ENCODE peak calls at places on chromosomes 13 and 19, in seven cellular contexts. One of them, this sample, is unnamed.

GRCh38 chr13:66665991-66666390 is 564.1 kb downstream of the PCDH9 start:
- DNase-seq in RWPE2: no peak
- DNase-seq in tibial artery: no peak
- DNase-seq in PC-9: no peak
- DNase-seq in BJ: peak
- DNase-seq in GM23338: peak
- DNase-seq in upper lobe of right lung: peak
- DNase-seq in this sample: no peak

GRCh38 chr13:26503826-26504594 is 53.5 kb upstream of the WASF3 start:
- DNase-seq in RWPE2: no peak
- DNase-seq in tibial artery: no peak
- DNase-seq in PC-9: no peak
- DNase-seq in BJ: no peak
- DNase-seq in GM23338: no peak
- DNase-seq in upper lobe of right lung: no peak
- DNase-seq in this sample: no peak

GRCh38 chr19:44872661-44873060 is 18.4 kb upstream of the TOMM40 start:
- DNase-seq in RWPE2: no peak
- DNase-seq in tibial artery: no peak
- DNase-seq in PC-9: no peak
- DNase-seq in BJ: no peak
- DNase-seq in GM23338: no peak
- DNase-seq in upper lobe of right lung: no peak
- DNase-seq in this sample: no peak

GRCh38 chr19:7104783-7105447 is 35.4 kb downstream of the ZNF557 start:
- DNase-seq in RWPE2: no peak
- DNase-seq in tibial artery: peak
- DNase-seq in PC-9: no peak
- DNase-seq in BJ: no peak
- DNase-seq in GM23338: no peak
- DNase-seq in upper lobe of right lung: no peak
- DNase-seq in this sample: no peak

GRCh38 chr13:45167611-45168554 is 33.0 kb downstream of the KCTD4 start:
- DNase-seq in RWPE2: peak
- DNase-seq in tibial artery: no peak
- DNase-seq in PC-9: peak
- DNase-seq in BJ: no peak
- DNase-seq in GM23338: no peak
- DNase-seq in upper lobe of right lung: peak
- DNase-seq in this sample: peak

GRCh38 chr19:46958542-46958941 is 61.1 kb upstream of the NPAS1 start:
- DNase-seq in RWPE2: no peak
- DNase-seq in tibial artery: no peak
- DNase-seq in PC-9: no peak
- DNase-seq in BJ: peak
- DNase-seq in GM23338: peak
- DNase-seq in upper lobe of right lung: no peak
- DNase-seq in this sample: no peak

GRCh38 chr19:39926170-39926755 is 8.2 kb downstream of the FCGBP start:
- DNase-seq in RWPE2: no peak
- DNase-seq in tibial artery: no peak
- DNase-seq in PC-9: peak
- DNase-seq in BJ: no peak
- DNase-seq in GM23338: no peak
- DNase-seq in upper lobe of right lung: no peak
- DNase-seq in this sample: no peak

GRCh38 chr13:95644611-95645052 is at the start of gene DZIP1:
- DNase-seq in RWPE2: peak
- DNase-seq in tibial artery: peak
- DNase-seq in PC-9: no peak
- DNase-seq in BJ: no peak
- DNase-seq in GM23338: peak
- DNase-seq in upper lobe of right lung: peak
- DNase-seq in this sample: peak

GRCh38 chr19:46715620-46716012 is 1.3 kb downstream of the PRKD2 start:
- DNase-seq in RWPE2: no peak
- DNase-seq in tibial artery: no peak
- DNase-seq in PC-9: no peak
- DNase-seq in BJ: no peak
- DNase-seq in GM23338: no peak
- DNase-seq in upper lobe of right lung: no peak
- DNase-seq in this sample: no peak

GRCh38 chr13:67238277-67238859 is 8.2 kb upstream of the PCDH9 start:
- DNase-seq in RWPE2: no peak
- DNase-seq in tibial artery: no peak
- DNase-seq in PC-9: no peak
- DNase-seq in BJ: no peak
- DNase-seq in GM23338: peak
- DNase-seq in upper lobe of right lung: no peak
- DNase-seq in this sample: no peak

GRCh38 chr19:46967578-46968018 is 52.0 kb upstream of the NPAS1 start:
- DNase-seq in RWPE2: no peak
- DNase-seq in tibial artery: no peak
- DNase-seq in PC-9: no peak
- DNase-seq in BJ: no peak
- DNase-seq in GM23338: no peak
- DNase-seq in upper lobe of right lung: peak
- DNase-seq in this sample: peak

GRCh38 chr13:65943024-65943423 is 1287.1 kb downstream of the PCDH9 start:
- DNase-seq in RWPE2: no peak
- DNase-seq in tibial artery: no peak
- DNase-seq in PC-9: no peak
- DNase-seq in BJ: no peak
- DNase-seq in GM23338: no peak
- DNase-seq in upper lobe of right lung: no peak
- DNase-seq in this sample: no peak

GRCh38 chr13:90640976-90641375 is 706.5 kb upstream of the MIR17HG start:
- DNase-seq in RWPE2: no peak
- DNase-seq in tibial artery: no peak
- DNase-seq in PC-9: no peak
- DNase-seq in BJ: peak
- DNase-seq in GM23338: no peak
- DNase-seq in upper lobe of right lung: no peak
- DNase-seq in this sample: no peak

GRCh38 chr19:47813304-47813994 is 8.3 kb upstream of the CRX start:
- DNase-seq in RWPE2: no peak
- DNase-seq in tibial artery: no peak
- DNase-seq in PC-9: peak
- DNase-seq in BJ: no peak
- DNase-seq in GM23338: peak
- DNase-seq in upper lobe of right lung: peak
- DNase-seq in this sample: peak

GRCh38 chr13:76226941-76227340 is 590.8 kb downstream of the LMO7 start:
- DNase-seq in RWPE2: no peak
- DNase-seq in tibial artery: no peak
- DNase-seq in PC-9: no peak
- DNase-seq in BJ: no peak
- DNase-seq in GM23338: no peak
- DNase-seq in upper lobe of right lung: no peak
- DNase-seq in this sample: no peak

DNA sequence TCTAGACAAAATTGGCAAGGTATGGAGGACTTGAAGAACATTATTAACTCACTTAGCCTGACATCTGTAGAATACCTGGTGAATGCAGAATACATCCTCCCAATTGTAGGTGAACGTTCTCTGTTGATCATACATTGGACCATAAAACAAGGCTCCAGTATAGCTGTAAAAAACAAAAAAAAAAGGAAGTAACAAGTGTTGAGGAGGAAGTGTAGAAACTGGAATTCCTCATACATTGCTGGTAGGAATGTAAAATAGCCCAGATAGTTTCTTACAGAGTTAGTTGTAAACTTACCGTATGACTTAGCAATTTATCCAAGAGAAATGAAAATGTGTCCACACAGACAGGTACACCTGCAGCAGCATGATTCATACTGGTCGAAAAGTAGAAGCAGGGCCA is 44.8 kb downstream of the TSSK6 start:
- DNase-seq in RWPE2: no peak
- DNase-seq in tibial artery: no peak
- DNase-seq in PC-9: no peak
- DNase-seq in BJ: no peak
- DNase-seq in GM23338: no peak
- DNase-seq in upper lobe of right lung: no peak
- DNase-seq in this sample: no peak
- TF ChIP-seq CTCF in RWPE2: no peak
- TF ChIP-seq CTCF in tibial artery: no peak
- TF ChIP-seq CTCF in PC-9: no peak
- TF ChIP-seq CTCF in BJ: no peak
- TF ChIP-seq CTCF in GM23338: no peak
- TF ChIP-seq CTCF in upper lobe of right lung: no peak
- TF ChIP-seq CTCF in this sample: no peak

GRCh38 chr19:19111138-19111835 is 27.0 kb downstream of the TMEM161A start:
- DNase-seq in RWPE2: no peak
- DNase-seq in tibial artery: no peak
- DNase-seq in PC-9: no peak
- DNase-seq in BJ: no peak
- DNase-seq in GM23338: peak
- DNase-seq in upper lobe of right lung: no peak
- DNase-seq in this sample: no peak

GRCh38 chr19:19110410-19111137 is 27.7 kb downstream of the TMEM161A start:
- DNase-seq in RWPE2: no peak
- DNase-seq in tibial artery: no peak
- DNase-seq in PC-9: no peak
- DNase-seq in BJ: no peak
- DNase-seq in GM23338: peak
- DNase-seq in upper lobe of right lung: no peak
- DNase-seq in this sample: no peak

GRCh38 chr19:19115954-19116353 is 22.3 kb downstream of the TMEM161A start:
- DNase-seq in RWPE2: no peak
- DNase-seq in tibial artery: no peak
- DNase-seq in PC-9: no peak
- DNase-seq in BJ: no peak
- DNase-seq in GM23338: peak
- DNase-seq in upper lobe of right lung: peak
- DNase-seq in this sample: no peak

GRCh38 chr19:19111967-19112580 is 26.2 kb downstream of the TMEM161A start:
- DNase-seq in RWPE2: no peak
- DNase-seq in tibial artery: no peak
- DNase-seq in PC-9: no peak
- DNase-seq in BJ: no peak
- DNase-seq in GM23338: no peak
- DNase-seq in upper lobe of right lung: no peak
- DNase-seq in this sample: no peak

GRCh38 chr19:19113040-19113541 is 25.2 kb downstream of the TMEM161A start:
- DNase-seq in RWPE2: no peak
- DNase-seq in tibial artery: no peak
- DNase-seq in PC-9: peak
- DNase-seq in BJ: no peak
- DNase-seq in GM23338: peak
- DNase-seq in upper lobe of right lung: no peak
- DNase-seq in this sample: no peak
- TF ChIP-seq CTCF in RWPE2: no peak
- TF ChIP-seq CTCF in tibial artery: no peak
- TF ChIP-seq CTCF in PC-9: peak
- TF ChIP-seq CTCF in BJ: no peak
- TF ChIP-seq CTCF in GM23338: no peak
- TF ChIP-seq CTCF in upper lobe of right lung: no peak
- TF ChIP-seq CTCF in this sample: no peak

DNA sequence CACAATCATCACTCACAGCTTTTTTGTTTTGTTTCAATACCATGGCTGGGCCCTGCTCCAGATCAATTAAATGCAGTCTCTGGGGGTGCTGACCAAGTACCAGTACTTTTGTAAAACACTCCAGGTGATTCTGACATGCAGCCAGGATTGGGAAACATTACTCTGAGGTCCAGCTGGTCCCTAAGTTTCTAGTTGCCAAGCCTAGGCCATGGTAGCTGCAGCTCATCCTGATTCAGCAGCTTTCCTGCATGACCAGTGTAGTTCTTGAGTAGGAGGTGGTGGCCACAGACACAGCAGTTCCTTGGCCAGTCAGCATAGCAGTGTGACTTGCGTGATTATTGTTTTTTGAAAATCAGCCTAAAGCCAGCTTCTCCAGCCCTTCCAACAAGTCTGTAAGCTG is 859.1 kb downstream of the DIAPH3 start:
- DNase-seq in RWPE2: no peak
- DNase-seq in tibial artery: no peak
- DNase-seq in PC-9: no peak
- DNase-seq in BJ: no peak
- DNase-seq in GM23338: no peak
- DNase-seq in upper lobe of right lung: no peak
- DNase-seq in this sample: no peak
- TF ChIP-seq CTCF in RWPE2: no peak
- TF ChIP-seq CTCF in tibial artery: no peak
- TF ChIP-seq CTCF in PC-9: no peak
- TF ChIP-seq CTCF in BJ: no peak
- TF ChIP-seq CTCF in GM23338: no peak
- TF ChIP-seq CTCF in upper lobe of right lung: no peak
- TF ChIP-seq CTCF in this sample: no peak

GRCh38 chr13:109790951-109791605 is 4.7 kb upstream of the IRS2 start:
- DNase-seq in RWPE2: no peak
- DNase-seq in tibial artery: no peak
- DNase-seq in PC-9: peak
- DNase-seq in BJ: no peak
- DNase-seq in GM23338: peak
- DNase-seq in upper lobe of right lung: no peak
- DNase-seq in this sample: no peak
- TF ChIP-seq CTCF in RWPE2: peak
- TF ChIP-seq CTCF in tibial artery: no peak
- TF ChIP-seq CTCF in PC-9: peak
- TF ChIP-seq CTCF in BJ: peak
- TF ChIP-seq CTCF in GM23338: peak
- TF ChIP-seq CTCF in upper lobe of right lung: peak
- TF ChIP-seq CTCF in this sample: peak

GRCh38 chr13:75226092-75226491 is 255.9 kb downstream of the TBC1D4 start:
- DNase-seq in RWPE2: no peak
- DNase-seq in tibial artery: no peak
- DNase-seq in PC-9: no peak
- DNase-seq in BJ: no peak
- DNase-seq in GM23338: peak
- DNase-seq in upper lobe of right lung: peak
- DNase-seq in this sample: no peak
- TF ChIP-seq CTCF in RWPE2: no peak
- TF ChIP-seq CTCF in tibial artery: no peak
- TF ChIP-seq CTCF in PC-9: no peak
- TF ChIP-seq CTCF in BJ: no peak
- TF ChIP-seq CTCF in GM23338: peak
- TF ChIP-seq CTCF in upper lobe of right lung: no peak
- TF ChIP-seq CTCF in this sample: no peak

GRCh38 chr13:37597477-37597876 is 1.1 kb downstream of the POSTN start:
- DNase-seq in RWPE2: no peak
- DNase-seq in tibial artery: no peak
- DNase-seq in PC-9: no peak
- DNase-seq in BJ: no peak
- DNase-seq in GM23338: no peak
- DNase-seq in upper lobe of right lung: no peak
- DNase-seq in this sample: no peak
- TF ChIP-seq CTCF in RWPE2: no peak
- TF ChIP-seq CTCF in tibial artery: no peak
- TF ChIP-seq CTCF in PC-9: no peak
- TF ChIP-seq CTCF in BJ: no peak
- TF ChIP-seq CTCF in GM23338: no peak
- TF ChIP-seq CTCF in upper lobe of right lung: no peak
- TF ChIP-seq CTCF in this sample: no peak

GRCh38 chr13:102197193-102197592 is 204.7 kb downstream of the FGF14 start:
- DNase-seq in RWPE2: no peak
- DNase-seq in tibial artery: no peak
- DNase-seq in PC-9: no peak
- DNase-seq in BJ: no peak
- DNase-seq in GM23338: peak
- DNase-seq in upper lobe of right lung: no peak
- DNase-seq in this sample: no peak
- TF ChIP-seq CTCF in RWPE2: peak
- TF ChIP-seq CTCF in tibial artery: no peak
- TF ChIP-seq CTCF in PC-9: peak
- TF ChIP-seq CTCF in BJ: no peak
- TF ChIP-seq CTCF in GM23338: peak
- TF ChIP-seq CTCF in upper lobe of right lung: peak
- TF ChIP-seq CTCF in this sample: no peak

GRCh38 chr13:101785858-101786257 is 333.4 kb downstream of the ITGBL1 start:
- DNase-seq in RWPE2: no peak
- DNase-seq in tibial artery: no peak
- DNase-seq in PC-9: no peak
- DNase-seq in BJ: no peak
- DNase-seq in GM23338: peak
- DNase-seq in upper lobe of right lung: no peak
- DNase-seq in this sample: peak
- TF ChIP-seq CTCF in RWPE2: peak
- TF ChIP-seq CTCF in tibial artery: no peak
- TF ChIP-seq CTCF in PC-9: peak
- TF ChIP-seq CTCF in BJ: no peak
- TF ChIP-seq CTCF in GM23338: peak
- TF ChIP-seq CTCF in upper lobe of right lung: no peak
- TF ChIP-seq CTCF in this sample: peak

This sample was measured in heart left ventricle.